ENCODE peak calls at places on chromosome 21, in four cellular contexts. O is stimulated activated CD4-positive, alpha-beta T cell treated with anti-CD3 and anti-CD28 coated beads, TNF-alpha, amount 100 ng/mL, for 1 hour; Q is EH; Z is RCC 7860. K is an unnamed sample.

GRCh38 chr21:44694776-44695175 is 2.2 kb upstream of the KRTAP10-12 start:
- DNase-seq in O (no peak), Q (no peak), Z (no peak), K (no peak)

GRCh38 chr21:45766501-45766900 is 123.0 kb downstream of the PCBP3 start:
- DNase-seq in O (no peak), Q (no peak), Z (no peak), K (no peak)

GRCh38 chr21:42747746-42748351 is 94.4 kb downstream of the PDE9A start:
- DNase-seq in O (no peak), Q (no peak), Z (no peak), K (no peak)

GRCh38 chr21:28227881-28228623 is 764.6 kb downstream of the LTN1 start:
- DNase-seq in O (no peak), Q (peak), Z (no peak), K (peak)

GRCh38 chr21:35189077-35189863 is 140.2 kb upstream of the RUNX1 start:
- DNase-seq in O (no peak), Q (peak), Z (no peak), K (peak)

GRCh38 chr21:34215911-34216310 is 142.5 kb downstream of the MRPS6 start:
- DNase-seq in O (no peak), Q (no peak), Z (no peak), K (peak)

GRCh38 chr21:44872568-44873355 is 728 bp downstream of the PTTG1IP start:
- DNase-seq in O (no peak), Q (peak), Z (peak), K (no peak)

GRCh38 chr21:34337741-34338140 is 26.1 kb upstream of the KCNE2 start:
- DNase-seq in O (no peak), Q (peak), Z (no peak), K (no peak)

GRCh38 chr21:16086936-16087335 is 357.2 kb downstream of the USP25 start:
- DNase-seq in O (no peak), Q (no peak), Z (no peak), K (no peak)

GRCh38 chr21:46425566-46425965 is 33.1 kb upstream of the DIP2A start:
- DNase-seq in O (no peak), Q (no peak), Z (no peak), K (no peak)

GRCh38 chr21:34890258-34890723 is 158.8 kb downstream of the RUNX1 start:
- DNase-seq in O (no peak), Q (no peak), Z (no peak), K (no peak)

GRCh38 chr21:45981154-45981606 is 390 bp upstream of the COL6A1 start:
- DNase-seq in O (no peak), Q (peak), Z (peak), K (peak)

GRCh38 chr21:16305686-16306085 is 575.9 kb downstream of the USP25 start:
- DNase-seq in O (no peak), Q (no peak), Z (no peak), K (peak)

GRCh38 chr21:18608226-18608625 is 204.6 kb upstream of the TMPRSS15 start:
- DNase-seq in O (no peak), Q (no peak), Z (no peak), K (no peak)

K was measured in AG10803.